ENCODE peak calls at places on chromosomes 1 and 21, in five cellular contexts. L is K562, H is H1, I is SK-N-SH, P is HCT116. M is an unnamed sample.

GRCh38 chr1:36322085-36322785 is 1.2 kb downstream of the EVA1B start:
- DNase-seq in H (no peak), L (no peak), P (no peak), I (no peak), M (no peak)

GRCh38 chr1:182507685-182508084 is 57.7 kb downstream of the RGSL1 start:
- DNase-seq in L (no peak), I (no peak), H (no peak), P (no peak), M (no peak)

GRCh38 chr21:35314896-35315582 is 265.9 kb upstream of the RUNX1 start:
- DNase-seq in P (no peak), H (no peak), I (no peak), L (no peak), M (no peak)

GRCh38 chr1:30446508-30446907 is 276.9 kb downstream of the MATN1 start:
- DNase-seq in L (no peak), P (no peak), I (no peak), H (no peak), M (no peak)

GRCh38 chr1:111656093-111657017 is 36.8 kb downstream of the RAP1A start:
- DNase-seq in P (peak; percentile 57), H (no peak), I (peak; percentile 59), L (peak; percentile 55), M (peak; percentile 61)

GRCh38 chr1:63773815-63774616 is at the start of gene ROR1:
- DNase-seq in H (peak; percentile 60), L (peak; percentile 18), P (peak; percentile 72), I (peak; percentile 95), M (peak; percentile 70)

GRCh38 chr21:37502947-37503346 is 136.4 kb downstream of the DYRK1A start:
- DNase-seq in L (no peak), P (no peak), H (no peak), I (no peak), M (no peak)

GRCh38 chr1:54289061-54289938 is 89.3 kb downstream of the MRPL37 start:
- DNase-seq in I (no peak), P (no peak), L (no peak), H (no peak), M (no peak)

GRCh38 chr1:14668448-14669029 is 70.1 kb downstream of the KAZN start:
- DNase-seq in P (no peak), L (no peak), I (no peak), H (no peak), M (no peak)

GRCh38 chr1:36142121-36142520 is 7.2 kb downstream of the TRAPPC3 start:
- DNase-seq in I (no peak), H (no peak), L (no peak), P (no peak), M (no peak)

GRCh38 chr1:24438423-24438901 is 22.9 kb downstream of the NIPAL3 start:
- DNase-seq in P (no peak), I (peak; percentile 70), L (peak; percentile 81), H (no peak), M (no peak)

GRCh38 chr1:80248886-80249285 is 1242.4 kb upstream of the ADGRL4 start:
- DNase-seq in H (no peak), L (no peak), P (no peak), I (no peak), M (no peak)

GRCh38 chr1:30402031-30402430 is 321.4 kb downstream of the MATN1 start:
- DNase-seq in I (no peak), P (no peak), L (no peak), H (no peak), M (no peak)

GRCh38 chr1:40939320-40940059 is 40.0 kb upstream of the CTPS1 start:
- DNase-seq in P (no peak), H (no peak), I (no peak), L (peak; percentile 65), M (no peak)

GRCh38 chr1:218742478-218743260 is 397.5 kb downstream of the TGFB2 start:
- DNase-seq in I (peak; percentile 14), H (no peak), L (no peak), P (no peak), M (no peak)

GRCh38 chr1:197198911-197199310 is 52.4 kb upstream of the ASPM start:
- DNase-seq in P (no peak), I (no peak), L (no peak), H (no peak), M (no peak)

GRCh38 chr1:32332290-32333079 is 3.5 kb downstream of the MARCKSL1 start:
- DNase-seq in P (no peak), L (no peak), I (no peak), H (no peak), M (no peak)

GRCh38 chr21:42496839-42497202 is 797 bp upstream of the RSPH1 start:
- DNase-seq in I (peak; percentile 46), P (no peak), H (no peak), L (no peak), M (no peak)
- TF ChIP-seq JUND in I (no peak), P (no peak), H (no peak), L (no peak), M (no peak)

DNA sequence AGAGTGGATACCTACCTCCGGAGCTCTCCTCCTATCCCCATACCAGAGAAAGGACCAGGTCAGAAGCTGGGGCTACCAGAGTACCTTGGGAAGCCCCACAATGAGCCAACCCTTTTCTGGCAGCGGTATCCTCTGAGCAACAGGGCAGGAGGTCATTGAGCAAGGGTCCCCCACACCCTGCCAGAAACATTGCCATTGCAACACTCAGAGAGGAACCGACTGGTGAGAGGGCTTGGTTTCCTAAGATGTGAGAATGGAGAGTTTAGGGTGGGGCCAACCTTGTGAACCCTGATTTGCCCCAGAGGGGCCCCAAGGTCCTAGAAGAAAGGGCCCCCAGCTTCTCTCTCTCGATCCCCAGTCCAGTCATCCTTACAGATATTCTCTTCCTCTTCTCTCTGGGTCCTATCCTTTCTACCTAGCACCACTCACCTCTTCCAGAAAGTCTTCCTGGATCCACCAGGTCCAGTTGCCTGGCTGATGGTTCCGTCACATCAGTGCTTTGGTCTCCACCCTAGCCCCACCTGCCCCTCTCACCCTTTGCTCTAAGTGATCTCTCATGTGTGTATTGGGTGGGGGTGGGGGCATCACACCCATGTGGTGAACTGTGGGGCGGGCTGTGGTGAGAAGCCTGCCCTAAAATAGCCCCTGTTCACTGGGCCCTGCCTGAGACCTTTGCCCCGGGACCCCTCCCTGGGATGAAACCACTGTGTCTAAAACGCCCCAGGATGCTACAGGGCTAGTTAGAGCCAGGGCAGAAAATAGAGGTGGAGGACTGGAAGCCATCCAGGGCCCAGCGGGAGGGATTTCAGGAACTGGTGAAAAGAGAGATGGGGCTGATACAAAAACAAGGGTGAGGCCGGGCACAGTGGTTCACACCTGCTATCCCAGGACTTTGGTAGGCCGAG is 8.7 kb downstream of the FGR start:
- DNase-seq in L (no peak), H (no peak), I (no peak), P (no peak), M (no peak)
- TF ChIP-seq JUND in L (no peak), H (no peak), I (no peak), P (no peak), M (no peak)

GRCh38 chr1:94413311-94413710 is 4.9 kb upstream of the ABCD3 start:
- DNase-seq in P (no peak), I (no peak), H (no peak), L (no peak), M (no peak)
- TF ChIP-seq JUND in P (no peak), I (no peak), H (no peak), L (no peak), M (no peak)

GRCh38 chr1:179867493-179868330 is 9.9 kb downstream of the TOR1AIP2 start:
- DNase-seq in P (no peak), L (peak; percentile 68), H (no peak), I (peak; percentile 63), M (peak; percentile 83)
- TF ChIP-seq JUND in P (no peak), L (no peak), H (no peak), I (no peak), M (no peak)

GRCh38 chr1:205774277-205775014 is 836 bp downstream of the RAB29 start:
- DNase-seq in L (peak; percentile 56), P (no peak), H (no peak), I (peak; percentile 45), M (no peak)
- TF ChIP-seq JUND in L (no peak), P (no peak), H (no peak), I (no peak), M (no peak)

GRCh38 chr1:87111659-87112339 is 197.4 kb downstream of the HS2ST1 start:
- DNase-seq in H (no peak), P (no peak), L (no peak), I (no peak), M (no peak)
- TF ChIP-seq JUND in H (no peak), P (no peak), L (no peak), I (peak; percentile 50), M (no peak)